ENCODE peak calls at places on chromosomes 13 and 19, in eight cellular contexts. Z is psoas muscle; N is EL; R is activated CD4-positive, alpha-beta T cell treated with anti-CD3 and anti-CD28 coated beads, Interleukin-2, amount 50 U/mL, for 1 hour; F is fibroblast of pulmonary artery; T is HTR-8/SVneo; E is myocyte; L is hypothalamus. W is an unnamed sample.

GRCh38 chr13:34152996-34153395 is 335.0 kb downstream of the RFC3 start:
- DNase-seq in L (no peak), R (no peak), T (no peak), Z (no peak), N (no peak), F (no peak), E (no peak), W (no peak)

GRCh38 chr19:2813235-2814160 is 6.2 kb upstream of the ZNF554 start:
- DNase-seq in R (no peak), T (no peak), Z (no peak), F (no peak), L (no peak), N (no peak), E (no peak), W (no peak)

GRCh38 chr13:41268764-41269163 is 5.4 kb upstream of the MTRF1 start:
- DNase-seq in N (peak; percentile 38), R (no peak), L (no peak), E (peak; percentile 28), Z (no peak), F (peak; percentile 33), T (no peak), W (no peak)

GRCh38 chr19:7348587-7349230 is at the start of gene ARHGEF18:
- DNase-seq in R (peak; percentile 63), T (no peak), F (no peak), L (no peak), Z (no peak), N (no peak), E (no peak), W (peak; percentile 88)

GRCh38 chr19:6222884-6223283 is 56.9 kb downstream of the MLLT1 start:
- DNase-seq in L (no peak), Z (peak; percentile 57), F (no peak), N (no peak), T (no peak), E (peak; percentile 94), R (no peak), W (no peak)

GRCh38 chr19:2275588-2276428 is 6.2 kb downstream of the PEAK3 start:
- DNase-seq in T (no peak), F (no peak), L (no peak), N (no peak), R (no peak), Z (peak; percentile 68), E (no peak), W (no peak)

GRCh38 chr19:3849092-3849491 is 19.7 kb downstream of the ZFR2 start:
- DNase-seq in T (peak; percentile 41), F (peak; percentile 16), N (peak; percentile 45), E (no peak), Z (no peak), L (no peak), R (peak; percentile 26), W (no peak)

GRCh38 chr13:113974304-113975281 is 717 bp upstream of the C13orf46 start:
- DNase-seq in F (no peak), Z (peak; percentile 9), N (no peak), R (no peak), T (no peak), L (no peak), E (no peak), W (no peak)

GRCh38 chr19:4415352-4415751 is 12.9 kb downstream of the CHAF1A start:
- DNase-seq in T (no peak), L (no peak), N (no peak), E (peak; percentile 15), Z (no peak), R (no peak), F (peak; percentile 36), W (no peak)

GRCh38 chr13:80359459-80360297 is 18.8 kb upstream of the SPRY2 start:
- DNase-seq in E (peak; percentile 48), T (no peak), N (no peak), R (no peak), L (no peak), Z (no peak), F (peak; percentile 82), W (no peak)

GRCh38 chr13:49828452-49828851 is 36.0 kb upstream of the KPNA3 start:
- DNase-seq in T (no peak), F (no peak), R (no peak), E (no peak), N (no peak), Z (no peak), L (no peak), W (no peak)

GRCh38 chr13:100266026-100266425 is 177.1 kb downstream of the PCCA start:
- DNase-seq in L (no peak), F (no peak), N (no peak), Z (no peak), R (no peak), T (no peak), E (no peak), W (no peak)

GRCh38 chr13:47135800-47136658 is 239.2 kb upstream of the HTR2A start:
- DNase-seq in L (no peak), E (no peak), R (no peak), N (no peak), T (no peak), F (no peak), Z (no peak), W (no peak)

GRCh38 chr13:41562083-41562482 is 104.7 kb downstream of the RGCC start:
- DNase-seq in R (no peak), E (peak; percentile 77), Z (peak; percentile 68), T (peak; percentile 11), F (peak; percentile 82), N (peak; percentile 86), L (peak; percentile 92), W (no peak)

GRCh38 chr19:23991170-23991569 is 76.5 kb downstream of the ZNF726 start:
- DNase-seq in Z (no peak), E (peak; percentile 50), F (peak; percentile 38), T (no peak), R (no peak), N (no peak), L (no peak), W (no peak)

GRCh38 chr19:53132231-53132991 is at the start of gene ZNF415:
- DNase-seq in F (peak; percentile 57), R (peak; percentile 8), Z (peak; percentile 89), E (peak; percentile 53), L (peak; percentile 87), T (peak; percentile 51), N (peak; percentile 81), W (peak; percentile 93)

GRCh38 chr13:33340631-33341030 is 55.1 kb upstream of the STARD13 start:
- DNase-seq in E (no peak), F (peak; percentile 66), Z (no peak), T (no peak), L (no peak), N (peak; percentile 24), R (no peak), W (no peak)

GRCh38 chr13:71274923-71275593 is 591.9 kb downstream of the DACH1 start:
- DNase-seq in F (no peak), E (no peak), Z (no peak), N (no peak), R (no peak), L (no peak), T (no peak), W (no peak)

GRCh38 chr13:76852991-76853390 is 33.2 kb downstream of the KCTD12 start:
- DNase-seq in F (peak; percentile 74), Z (no peak), L (no peak), N (peak; percentile 69), T (no peak), E (no peak), R (no peak), W (no peak)

GRCh38 chr13:113022391-113023216 is 53.6 kb downstream of the MCF2L start:
- DNase-seq in N (no peak), F (peak; percentile 8), R (no peak), T (no peak), E (no peak), L (no peak), Z (no peak), W (no peak)

GRCh38 chr13:99314640-99315176 is 7.5 kb upstream of the GPR183 start:
- DNase-seq in N (peak; percentile 92), E (no peak), T (peak; percentile 28), R (peak; percentile 35), F (peak; percentile 44), L (no peak), Z (no peak), W (no peak)

GRCh38 chr13:46198794-46199193 is 12.9 kb upstream of the LRRC63 start:
- DNase-seq in E (no peak), Z (no peak), L (no peak), F (no peak), T (no peak), N (no peak), R (no peak), W (no peak)

GRCh38 chr13:43414111-43414510 is 372.7 kb downstream of the ENOX1 start:
- DNase-seq in F (no peak), N (no peak), T (no peak), L (no peak), E (no peak), R (no peak), Z (no peak), W (no peak)

GRCh38 chr19:29680447-29680846 is 15.2 kb downstream of the PLEKHF1 start:
- DNase-seq in L (peak; percentile 40), Z (peak; percentile 71), R (peak; percentile 73), T (no peak), N (no peak), F (no peak), E (no peak), W (peak; percentile 88)

GRCh38 chr19:45440873-45441654 is 17.3 kb upstream of the ERCC1 start:
- DNase-seq in Z (no peak), F (peak; percentile 57), R (no peak), E (no peak), L (no peak), N (peak; percentile 60), T (no peak), W (no peak)

GRCh38 chr13:44128522-44128921 is 245.1 kb upstream of the SERP2 start:
- DNase-seq in E (peak; percentile 90), T (no peak), N (peak; percentile 9), L (peak; percentile 35), F (no peak), Z (peak; percentile 43), R (no peak), W (no peak)

GRCh38 chr19:33335446-33335845 is 33.1 kb upstream of the CEBPA start:
- DNase-seq in Z (no peak), N (no peak), L (no peak), F (no peak), E (no peak), T (no peak), R (no peak), W (no peak)

GRCh38 chr19:13729859-13730258 is 34.5 kb upstream of the MRI1 start:
- DNase-seq in T (no peak), L (no peak), Z (no peak), R (no peak), N (no peak), E (no peak), F (no peak), W (no peak)

W was measured in cardiac septum.